ENCODE peak calls at places on chromosomes 7 and 10, in eight cellular contexts. P, M, N, G, U, V, J and L are unnamed samples.

GRCh38 chr10:4670737-4671136 is 155.3 kb upstream of the AKR1E2 start:
- DNase-seq in P (no peak), M (no peak), N (no peak), G (peak), U (no peak), V (no peak), J (peak), L (no peak)

GRCh38 chr7:75056476-75056875 is 17.1 kb downstream of the RCC1L start:
- DNase-seq in P (no peak), M (peak), N (no peak), G (no peak), U (no peak), V (no peak), J (peak), L (peak)

GRCh38 chr7:134532155-134533089 is 5.1 kb downstream of the AKR1B10 start:
- DNase-seq in P (no peak), M (no peak), N (no peak), G (no peak), U (no peak), V (no peak), J (no peak), L (no peak)

GRCh38 chr10:91410638-91411367 is 659 bp downstream of the HECTD2 start:
- DNase-seq in P (no peak), M (peak), N (peak), G (no peak), U (no peak), V (no peak), J (peak), L (no peak)

GRCh38 chr7:20241491-20242261 is 24.5 kb upstream of the MACC1 start:
- DNase-seq in P (no peak), M (peak), N (no peak), G (peak), U (no peak), V (no peak), J (peak), L (peak)

GRCh38 chr7:106045592-106045991 is 66.5 kb downstream of the SYPL1 start:
- DNase-seq in P (no peak), M (peak), N (no peak), G (no peak), U (no peak), V (no peak), J (no peak), L (no peak)

GRCh38 chr10:128573236-128573800 is 447.1 kb upstream of the MKI67 start:
- DNase-seq in P (no peak), M (no peak), N (no peak), G (no peak), U (no peak), V (no peak), J (no peak), L (no peak)

GRCh38 chr7:93558705-93559614 is 15.6 kb downstream of the CALCR start:
- DNase-seq in P (no peak), M (no peak), N (no peak), G (no peak), U (no peak), V (no peak), J (peak), L (no peak)

GRCh38 chr10:1256139-1256720 is 200.0 kb downstream of the WDR37 start:
- DNase-seq in P (no peak), M (no peak), N (no peak), G (no peak), U (no peak), V (no peak), J (no peak), L (no peak)

GRCh38 chr7:101418694-101419093 is 56.0 kb downstream of the COL26A1 start:
- DNase-seq in P (no peak), M (no peak), N (no peak), G (no peak), U (no peak), V (no peak), J (no peak), L (no peak)

GRCh38 chr10:12984165-12984747 is 17.3 kb downstream of the CCDC3 start:
- DNase-seq in P (peak), M (peak), N (no peak), G (no peak), U (no peak), V (no peak), J (peak), L (no peak)

GRCh38 chr10:49538381-49539319 is at the start of gene ERCC6:
- DNase-seq in P (peak), M (peak), N (peak), G (peak), U (peak), V (peak), J (peak), L (peak)
- TF ChIP-seq CTCF in P (no peak), M (no peak), N (no peak), G (no peak), U (no peak), V (peak), J (no peak), L (no peak)

GRCh38 chr7:146116452-146117219 is at the start of gene CNTNAP2:
- DNase-seq in P (no peak), M (peak), N (no peak), G (peak), U (peak), V (no peak), J (peak), L (no peak)
- H3K4me3 ChIP-seq in P (no peak), M (peak), N (no peak), G (peak), U (peak), V (peak), J (peak), L (peak)

GRCh38 chr7:12431886-12432285 is 28.2 kb upstream of the VWDE start:
- DNase-seq in P (no peak), M (no peak), N (no peak), G (no peak), U (peak), V (no peak), J (peak), L (no peak)

GRCh38 chr7:12440229-12440628 is 36.6 kb upstream of the VWDE start:
- DNase-seq in P (no peak), M (no peak), N (no peak), G (no peak), U (no peak), V (no peak), J (no peak), L (no peak)

GRCh38 chr7:12436126-12436525 is 32.5 kb upstream of the VWDE start:
- DNase-seq in P (no peak), M (no peak), N (no peak), G (no peak), U (no peak), V (no peak), J (no peak), L (no peak)

GRCh38 chr7:12434012-12434642 is 30.5 kb upstream of the VWDE start:
- DNase-seq in P (no peak), M (peak), N (no peak), G (no peak), U (no peak), V (no peak), J (no peak), L (no peak)

GRCh38 chr7:12436896-12437535 is 33.4 kb upstream of the VWDE start:
- DNase-seq in P (no peak), M (peak), N (no peak), G (no peak), U (no peak), V (no peak), J (peak), L (no peak)
- TF ChIP-seq CTCF in P (peak), M (peak), N (peak), G (peak), U (no peak), V (no peak), J (peak), L (no peak)

GRCh38 chr7:70596575-70596891 is 535.4 kb upstream of the GALNT17 start:
- DNase-seq in P (no peak), M (no peak), N (no peak), G (no peak), U (no peak), V (no peak), J (no peak), L (no peak)
- H3K4me3 ChIP-seq in P (no peak), M (no peak), N (no peak), G (peak), U (no peak), V (peak), J (peak), L (no peak)

GRCh38 chr7:21984042-21984441 is 38.3 kb upstream of the CDCA7L start:
- DNase-seq in P (no peak), M (no peak), N (no peak), G (no peak), U (no peak), V (no peak), J (no peak), L (no peak)

GRCh38 chr7:21986101-21986500 is 40.4 kb upstream of the CDCA7L start:
- DNase-seq in P (no peak), M (no peak), N (no peak), G (no peak), U (no peak), V (no peak), J (no peak), L (no peak)

GRCh38 chr7:21980921-21981320 is 35.2 kb upstream of the CDCA7L start:
- DNase-seq in P (no peak), M (no peak), N (no peak), G (no peak), U (no peak), V (no peak), J (no peak), L (no peak)

GRCh38 chr7:21981524-21981923 is 35.8 kb upstream of the CDCA7L start:
- DNase-seq in P (no peak), M (no peak), N (no peak), G (no peak), U (no peak), V (no peak), J (no peak), L (no peak)
- TF ChIP-seq CTCF in P (no peak), M (no peak), N (no peak), G (no peak), U (no peak), V (no peak), J (no peak), L (no peak)

DNA sequence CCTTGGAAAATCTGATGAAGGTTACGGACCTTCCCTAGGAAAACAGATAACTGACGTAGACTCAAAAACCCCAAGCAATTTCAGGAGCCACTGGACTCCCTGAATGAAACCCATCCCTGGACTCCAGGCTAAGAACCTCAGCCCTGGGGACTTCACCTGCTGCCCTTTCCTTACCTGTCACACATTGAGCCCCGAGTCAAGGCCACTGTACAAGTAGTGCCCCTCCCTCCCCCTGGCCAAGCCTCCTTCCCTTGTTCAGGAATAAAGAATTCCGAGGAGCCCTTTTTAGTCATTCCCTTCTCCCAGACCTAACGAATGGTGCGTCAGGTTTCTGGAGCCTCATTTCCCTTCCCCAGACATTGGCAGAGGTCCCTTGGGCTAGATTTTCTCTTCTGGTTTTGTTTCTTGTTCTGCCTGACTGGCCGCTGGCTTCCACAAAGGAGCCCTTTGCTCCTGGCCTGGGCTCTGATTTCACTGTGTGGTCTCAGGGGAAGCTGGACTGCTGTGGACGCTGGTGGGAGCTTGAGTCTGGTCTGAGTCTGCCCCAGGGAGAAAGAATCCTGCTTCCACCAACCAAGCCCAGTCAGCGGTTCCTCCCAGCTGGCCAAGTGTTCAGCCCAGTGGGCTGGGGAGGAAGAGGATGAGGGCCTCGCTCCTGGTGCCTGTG is 31.7 kb downstream of the ZNF775 start:
- DNase-seq in P (no peak), M (no peak), N (no peak), G (no peak), U (no peak), V (no peak), J (no peak), L (no peak)
- H3K4me3 ChIP-seq in P (no peak), M (no peak), N (no peak), G (no peak), U (no peak), V (no peak), J (no peak), L (no peak)

DNA sequence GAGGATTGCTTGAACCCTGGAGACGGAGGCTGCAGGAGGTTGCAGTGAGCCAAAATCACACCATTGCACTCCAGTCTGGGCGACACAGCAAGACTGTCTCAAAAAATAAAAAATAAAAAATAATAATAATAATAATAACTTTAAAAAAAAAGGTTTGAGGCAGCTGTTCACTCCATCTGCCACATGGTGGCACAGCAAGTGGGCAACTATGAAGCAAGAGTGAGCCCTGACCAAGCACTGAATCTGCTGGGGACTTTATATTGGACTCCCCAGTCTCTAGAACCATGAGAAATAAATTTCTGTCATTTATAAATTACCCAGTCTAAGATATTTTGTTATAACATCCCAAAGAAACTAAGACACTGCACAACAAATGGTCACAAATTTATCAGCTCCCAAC is 14.6 kb upstream of the BRI3 start:
- DNase-seq in P (no peak), M (peak), N (no peak), G (no peak), U (no peak), V (no peak), J (no peak), L (no peak)
- TF ChIP-seq CTCF in P (peak), M (peak), N (peak), G (peak), U (no peak), V (peak), J (peak), L (peak)

GRCh38 chr10:110310741-110311140 is 6.0 kb upstream of the SMNDC1 start:
- DNase-seq in P (no peak), M (no peak), N (no peak), G (no peak), U (no peak), V (no peak), J (no peak), L (no peak)

GRCh38 chr10:110317866-110318850 is 13.4 kb upstream of the SMNDC1 start:
- DNase-seq in P (no peak), M (no peak), N (no peak), G (no peak), U (no peak), V (no peak), J (no peak), L (no peak)

GRCh38 chr10:110312206-110312605 is 7.5 kb upstream of the SMNDC1 start:
- DNase-seq in P (no peak), M (no peak), N (no peak), G (no peak), U (no peak), V (no peak), J (no peak), L (no peak)

GRCh38 chr10:110311357-110311949 is 6.7 kb upstream of the SMNDC1 start:
- DNase-seq in P (peak), M (peak), N (peak), G (no peak), U (no peak), V (no peak), J (peak), L (no peak)

GRCh38 chr10:110313674-110314073 is 9.0 kb upstream of the SMNDC1 start:
- DNase-seq in P (no peak), M (no peak), N (no peak), G (no peak), U (no peak), V (no peak), J (no peak), L (no peak)
- H3K4me3 ChIP-seq in P (no peak), M (no peak), N (no peak), G (no peak), U (no peak), V (no peak), J (no peak), L (no peak)

GRCh38 chr7:35424869-35425495 is 171.1 kb upstream of the TBX20 start:
- DNase-seq in P (peak), M (peak), N (peak), G (peak), U (peak), V (no peak), J (peak), L (no peak)

GRCh38 chr7:35436452-35436851 is 182.6 kb upstream of the TBX20 start:
- DNase-seq in P (no peak), M (no peak), N (no peak), G (no peak), U (no peak), V (no peak), J (no peak), L (no peak)

DNA sequence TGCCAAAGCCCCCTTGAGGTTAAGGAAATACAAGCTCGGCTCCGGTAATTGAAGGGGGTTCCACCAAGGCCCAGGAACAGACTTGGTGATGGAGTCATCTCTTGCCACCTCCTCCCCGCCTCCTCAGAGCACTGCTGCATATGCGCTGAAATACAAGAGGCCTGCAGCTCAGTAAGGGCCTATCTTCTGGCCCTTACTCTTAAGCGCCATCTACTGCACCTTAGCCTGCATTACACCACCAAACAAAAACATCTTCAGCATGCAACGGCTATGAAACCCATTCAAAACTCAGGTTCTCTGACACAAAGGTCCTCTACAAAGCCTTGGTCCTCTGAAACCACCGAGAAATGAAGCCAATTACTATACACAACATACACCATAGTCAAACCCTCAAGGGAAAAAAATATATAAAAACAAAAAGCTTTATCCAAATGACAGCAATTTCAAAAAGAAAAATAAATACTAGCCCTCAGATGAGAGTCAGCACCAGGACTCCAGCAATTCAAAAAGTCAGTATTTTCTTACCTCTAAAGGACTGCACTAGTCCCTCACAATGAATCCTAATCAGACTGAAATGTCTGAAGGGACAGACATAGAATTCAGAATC is 176.8 kb upstream of the TBX20 start:
- DNase-seq in P (peak), M (no peak), N (no peak), G (no peak), U (no peak), V (no peak), J (no peak), L (no peak)
- TF ChIP-seq CTCF in P (peak), M (peak), N (no peak), G (peak), U (no peak), V (no peak), J (peak), L (peak)